ENCODE peak calls at places on chromosomes 11 and 22, in ten cellular contexts. R is activated CD4-positive, CD25-positive, alpha-beta regulatory T cell treated with anti-CD3 and anti-CD28 coated beads, Interleukin-2, amount 50 U/mL, for 72 hours; N is endothelial cell; V is activated naive CD8-positive, alpha-beta T cell treated with anti-CD3 and anti-CD28 coated beads, Interleukin-2, amount 50 U/mL, for 16 hours; L is WERI-Rb-1; E is ELF-1; T is AML-193; H is LoVo; Q is AG09309; W is memory B cell. A is an unnamed sample.

GRCh38 chr22:30753701-30754100 is 59.0 kb downstream of the OSBP2 start:
- DNase-seq in R (no peak), N (no peak), V (no peak), L (no peak), E (no peak), T (no peak), H (no peak), Q (no peak), W (no peak), A (no peak)

GRCh38 chr11:100777118-100777517 is 90.0 kb downstream of the ARHGAP42 start:
- DNase-seq in R (no peak), N (no peak), V (no peak), L (no peak), E (no peak), T (no peak), H (peak; percentile 91), Q (no peak), W (no peak), A (peak; percentile 23)

GRCh38 chr22:49704345-49705215 is 123.1 kb downstream of the BRD1 start:
- DNase-seq in R (no peak), N (no peak), V (no peak), L (no peak), E (no peak), T (no peak), H (no peak), Q (no peak), W (no peak), A (no peak)

GRCh38 chr11:131601586-131601985 is 231.2 kb downstream of the NTM start:
- DNase-seq in R (no peak), N (no peak), V (no peak), L (no peak), E (no peak), T (no peak), H (no peak), Q (no peak), W (no peak), A (no peak)

GRCh38 chr11:102733232-102733875 is 8.6 kb upstream of the MMP8 start:
- DNase-seq in R (peak; percentile 42), N (peak; percentile 86), V (no peak), L (peak; percentile 82), E (peak; percentile 78), T (peak; percentile 69), H (peak; percentile 65), Q (no peak), W (no peak), A (peak; percentile 38)

GRCh38 chr22:22111267-22111751 is 128.7 kb upstream of the TOP3B start:
- DNase-seq in R (no peak), N (no peak), V (no peak), L (no peak), E (peak; percentile 7), T (no peak), H (no peak), Q (no peak), W (no peak), A (peak; percentile 82)

GRCh38 chr11:31959711-31960110 is 131.2 kb upstream of the RCN1 start:
- DNase-seq in R (no peak), N (no peak), V (no peak), L (no peak), E (peak; percentile 41), T (no peak), H (no peak), Q (no peak), W (no peak), A (peak; percentile 56)

GRCh38 chr11:92591551-92591950 is 366.9 kb downstream of the FAT3 start:
- DNase-seq in R (no peak), N (no peak), V (no peak), L (no peak), E (no peak), T (no peak), H (no peak), Q (no peak), W (no peak), A (no peak)

GRCh38 chr11:17978553-17979287 is 34.1 kb downstream of the SERGEF start:
- DNase-seq in R (no peak), N (peak; percentile 69), V (no peak), L (peak; percentile 66), E (peak; percentile 76), T (peak; percentile 45), H (peak; percentile 4), Q (no peak), W (no peak), A (peak; percentile 42)

GRCh38 chr11:63490551-63491239 is at the start of gene PLAAT5:
- DNase-seq in R (no peak), N (peak; percentile 32), V (no peak), L (no peak), E (peak; percentile 71), T (no peak), H (no peak), Q (no peak), W (no peak), A (no peak)

GRCh38 chr11:38553033-38553432 is 1955.0 kb upstream of the RAG2 start:
- DNase-seq in R (no peak), N (no peak), V (no peak), L (peak; percentile 7), E (no peak), T (no peak), H (no peak), Q (no peak), W (no peak), A (no peak)

GRCh38 chr11:45885921-45886721 is 670 bp downstream of the MAPK8IP1 start:
- DNase-seq in R (no peak), N (no peak), V (no peak), L (peak; percentile 46), E (peak; percentile 45), T (no peak), H (no peak), Q (no peak), W (no peak), A (no peak)

GRCh38 chr11:133968300-133968699 is 11.5 kb upstream of the IGSF9B start:
- DNase-seq in R (no peak), N (peak; percentile 65), V (no peak), L (no peak), E (peak; percentile 59), T (no peak), H (no peak), Q (no peak), W (no peak), A (no peak)

GRCh38 chr22:44242946-44243724 is 62.4 kb downstream of the PARVG start:
- DNase-seq in R (no peak), N (no peak), V (no peak), L (no peak), E (no peak), T (no peak), H (no peak), Q (no peak), W (no peak), A (no peak)

GRCh38 chr11:45710561-45710960 is 45.1 kb upstream of the CHST1 start:
- DNase-seq in R (no peak), N (no peak), V (no peak), L (no peak), E (no peak), T (no peak), H (no peak), Q (no peak), W (no peak), A (no peak)

GRCh38 chr11:1936781-1937615 is 10.1 kb upstream of the MRPL23 start:
- DNase-seq in R (peak; percentile 28), N (peak; percentile 2), V (no peak), L (no peak), E (peak; percentile 27), T (no peak), H (no peak), Q (no peak), W (peak; percentile 9), A (no peak)

GRCh38 chr22:27212617-27213177 is 555.3 kb downstream of the MIAT start:
- DNase-seq in R (no peak), N (peak; percentile 48), V (no peak), L (peak; percentile 70), E (peak; percentile 74), T (no peak), H (peak; percentile 60), Q (peak; percentile 100), W (no peak), A (peak; percentile 92)

GRCh38 chr11:64856382-64857227 is 12.2 kb upstream of the CDC42BPG start:
- DNase-seq in R (peak; percentile 53), N (no peak), V (no peak), L (no peak), E (peak; percentile 61), T (peak; percentile 70), H (peak; percentile 89), Q (no peak), W (no peak), A (peak; percentile 96)

GRCh38 chr11:131767421-131767820 is 397.0 kb downstream of the NTM start:
- DNase-seq in R (no peak), N (no peak), V (no peak), L (no peak), E (no peak), T (no peak), H (no peak), Q (no peak), W (no peak), A (peak; percentile 53)

GRCh38 chr22:48783821-48784266 is 1043.8 kb downstream of the BRD1 start:
- DNase-seq in R (no peak), N (no peak), V (no peak), L (no peak), E (no peak), T (no peak), H (no peak), Q (no peak), W (no peak), A (no peak)

GRCh38 chr22:23530106-23530505 is 50.0 kb downstream of the IGLL1 start:
- DNase-seq in R (no peak), N (no peak), V (no peak), L (no peak), E (no peak), T (no peak), H (no peak), Q (no peak), W (no peak), A (no peak)

GRCh38 chr11:107182983-107183382 is 164.7 kb upstream of the GUCY1A2 start:
- DNase-seq in R (no peak), N (no peak), V (no peak), L (no peak), E (no peak), T (no peak), H (no peak), Q (no peak), W (no peak), A (no peak)

GRCh38 chr11:109739374-109739773 is 317.4 kb downstream of the C11orf87 start:
- DNase-seq in R (no peak), N (no peak), V (no peak), L (no peak), E (no peak), T (no peak), H (no peak), Q (no peak), W (no peak), A (peak; percentile 1)

GRCh38 chr11:65391007-65391406 is 4.6 kb downstream of the FRMD8 start:
- DNase-seq in R (no peak), N (peak; percentile 48), V (no peak), L (no peak), E (peak; percentile 50), T (no peak), H (no peak), Q (no peak), W (no peak), A (peak; percentile 52)

GRCh38 chr11:7512525-7513209 is 1.1 kb upstream of the PPFIBP2 start:
- DNase-seq in R (no peak), N (peak; percentile 14), V (no peak), L (peak; percentile 30), E (no peak), T (peak; percentile 89), H (no peak), Q (peak; percentile 33), W (peak; percentile 74), A (no peak)

A was measured in A172.